ENCODE peak calls at places on chromosome 17, in four cellular contexts. M, Y, C and Z are unnamed samples.

GRCh38 chr17:20203021-20203420 is 193.9 kb downstream of the SPECC1 start:
- DNase-seq in M (no peak), Y (no peak), C (no peak), Z (no peak)

GRCh38 chr17:80481284-80482057 is 5.1 kb upstream of the NPTX1 start:
- DNase-seq in M (no peak), Y (no peak), C (no peak), Z (no peak)

GRCh38 chr17:82298538-82299421 is 18.6 kb downstream of the CD7 start:
- DNase-seq in M (no peak), Y (no peak), C (no peak), Z (no peak)

GRCh38 chr17:11885051-11885450 is 112.2 kb downstream of the ZNF18 start:
- DNase-seq in M (no peak), Y (no peak), C (no peak), Z (no peak)

GRCh38 chr17:73820686-73821448 is 176.6 kb upstream of the SDK2 start:
- DNase-seq in M (no peak), Y (no peak), C (no peak), Z (no peak)

GRCh38 chr17:43591750-43592562 is 45.8 kb upstream of the ETV4 start:
- DNase-seq in M (no peak), Y (peak), C (no peak), Z (peak)

GRCh38 chr17:42347198-42347597 is 41.0 kb downstream of the STAT3 start:
- DNase-seq in M (no peak), Y (peak), C (peak), Z (no peak)

GRCh38 chr17:3528604-3529511 is 28.8 kb downstream of the TRPV3 start:
- DNase-seq in M (no peak), Y (no peak), C (no peak), Z (no peak)

GRCh38 chr17:9465216-9465921 is 110.3 kb downstream of the STX8 start:
- DNase-seq in M (no peak), Y (peak), C (no peak), Z (no peak)
- TF ChIP-seq CTCF in M (no peak), Y (no peak), C (no peak), Z (no peak)

GRCh38 chr17:17108681-17109049 is 66.4 kb downstream of the MPRIP start:
- DNase-seq in M (no peak), Y (no peak), C (peak), Z (no peak)

GRCh38 chr17:17107891-17108680 is 65.8 kb downstream of the MPRIP start:
- DNase-seq in M (no peak), Y (peak), C (no peak), Z (no peak)

GRCh38 chr17:17110520-17110919 is 68.3 kb downstream of the MPRIP start:
- DNase-seq in M (no peak), Y (no peak), C (no peak), Z (no peak)

GRCh38 chr17:17109896-17110295 is 67.6 kb downstream of the MPRIP start:
- DNase-seq in M (no peak), Y (peak), C (no peak), Z (no peak)

GRCh38 chr17:17109231-17109630 is 67.0 kb downstream of the MPRIP start:
- DNase-seq in M (no peak), Y (peak), C (no peak), Z (no peak)
- TF ChIP-seq CTCF in M (no peak), Y (peak), C (no peak), Z (no peak)

GRCh38 chr17:13311301-13311700 is 290.4 kb downstream of the HS3ST3A1 start:
- DNase-seq in M (no peak), Y (peak), C (no peak), Z (no peak)

GRCh38 chr17:13302983-13303382 is 285.2 kb upstream of the ELAC2 start:
- DNase-seq in M (no peak), Y (no peak), C (no peak), Z (no peak)

GRCh38 chr17:13310858-13311257 is 290.9 kb downstream of the HS3ST3A1 start:
- DNase-seq in M (no peak), Y (no peak), C (no peak), Z (no peak)

DNA sequence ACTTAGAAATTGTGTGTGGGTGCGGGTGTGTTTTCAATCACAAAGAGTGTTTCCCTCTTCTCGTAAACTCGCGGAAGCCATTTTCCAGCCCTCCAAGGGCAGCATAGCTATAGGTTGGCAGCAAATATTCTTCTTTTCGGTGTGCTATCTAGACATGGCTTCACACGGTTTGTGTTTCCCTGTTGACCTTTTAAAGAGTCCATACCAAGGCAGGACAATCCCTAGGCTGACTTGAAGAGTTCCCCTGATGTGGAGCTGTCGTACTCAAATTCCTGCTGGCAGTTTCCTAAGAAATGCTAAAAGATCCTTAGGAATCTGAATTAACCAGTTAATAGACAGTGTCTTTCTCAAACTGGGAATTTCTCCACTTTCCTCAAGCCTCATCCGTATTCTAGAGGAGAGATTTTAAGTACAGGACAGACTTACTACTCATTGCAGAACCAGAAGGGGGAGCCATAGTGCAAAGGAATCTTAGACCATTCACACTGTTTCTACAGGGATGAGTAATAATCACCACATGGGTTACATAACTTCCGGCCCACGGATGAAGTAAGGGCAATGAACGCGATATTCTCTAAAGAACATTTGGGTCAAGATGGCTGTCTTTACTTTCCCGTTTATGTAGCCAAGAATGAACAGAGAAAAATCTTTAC is 288.6 kb upstream of the ELAC2 start:
- DNase-seq in M (peak), Y (peak), C (peak), Z (no peak)
- TF ChIP-seq CTCF in M (peak), Y (peak), C (no peak), Z (peak)

DNA sequence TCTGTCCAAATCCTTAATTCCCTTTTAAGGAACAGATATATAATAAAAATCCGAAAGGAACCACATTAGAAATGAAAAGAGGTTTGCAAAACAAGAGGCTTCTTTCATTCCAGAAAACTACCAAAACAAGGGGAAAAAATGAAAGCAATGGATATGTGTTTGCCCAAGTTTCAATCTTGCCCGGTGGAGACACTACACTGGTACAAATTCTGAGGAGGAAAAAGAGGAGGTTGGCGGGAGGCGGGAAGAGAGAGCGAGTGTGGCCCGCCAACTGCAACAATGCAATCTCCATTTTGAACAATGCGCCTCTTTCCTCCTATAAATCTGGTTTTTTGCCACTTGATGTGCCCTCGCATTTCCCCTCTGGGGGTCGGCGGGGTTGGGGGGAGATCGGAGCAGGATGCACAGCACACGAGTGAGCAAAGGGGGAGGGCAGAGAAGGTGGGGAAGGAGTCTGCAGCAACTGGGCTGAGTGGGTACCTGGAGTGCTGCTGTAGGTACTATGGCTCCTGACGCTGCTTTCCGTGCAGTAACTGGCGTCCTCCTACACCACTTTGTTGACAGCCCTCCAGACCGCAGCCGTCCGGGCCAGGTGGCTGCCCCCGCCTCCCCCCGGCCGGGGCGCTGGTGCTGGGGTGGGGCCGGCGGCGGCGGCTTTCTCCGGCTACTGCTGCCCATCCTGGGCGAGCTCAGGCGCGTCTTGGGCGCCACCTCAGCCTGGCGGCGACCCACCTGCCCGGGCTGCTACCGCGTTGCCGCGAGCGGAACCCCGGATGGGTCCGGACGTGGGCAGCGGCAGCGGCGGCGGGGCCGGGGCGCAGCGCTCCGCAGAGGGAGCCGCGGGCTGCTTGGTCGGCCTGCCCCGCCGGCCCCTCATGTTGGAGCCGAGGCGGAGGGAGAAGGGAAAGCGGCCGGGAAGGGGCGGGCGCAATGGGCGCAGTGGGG is 93.8 kb upstream of the PLEKHM1 start:
- DNase-seq in M (peak), Y (peak), C (peak), Z (peak)
- TF ChIP-seq CTCF in M (peak), Y (no peak), C (no peak), Z (no peak)

GRCh38 chr17:40796846-40797245 is 2.9 kb downstream of the KRT28 start:
- DNase-seq in M (no peak), Y (no peak), C (no peak), Z (no peak)

GRCh38 chr17:40799859-40800258 is at the start of gene KRT28:
- DNase-seq in M (no peak), Y (no peak), C (no peak), Z (no peak)

GRCh38 chr17:40803617-40804082 is 3.9 kb upstream of the KRT28 start:
- DNase-seq in M (peak), Y (peak), C (peak), Z (peak)

GRCh38 chr17:40800381-40800780 is 622 bp upstream of the KRT28 start:
- DNase-seq in M (no peak), Y (no peak), C (no peak), Z (no peak)

GRCh38 chr17:40801157-40801556 is 1.4 kb upstream of the KRT28 start:
- DNase-seq in M (no peak), Y (no peak), C (no peak), Z (no peak)
- TF ChIP-seq CTCF in M (no peak), Y (no peak), C (no peak), Z (no peak)

DNA sequence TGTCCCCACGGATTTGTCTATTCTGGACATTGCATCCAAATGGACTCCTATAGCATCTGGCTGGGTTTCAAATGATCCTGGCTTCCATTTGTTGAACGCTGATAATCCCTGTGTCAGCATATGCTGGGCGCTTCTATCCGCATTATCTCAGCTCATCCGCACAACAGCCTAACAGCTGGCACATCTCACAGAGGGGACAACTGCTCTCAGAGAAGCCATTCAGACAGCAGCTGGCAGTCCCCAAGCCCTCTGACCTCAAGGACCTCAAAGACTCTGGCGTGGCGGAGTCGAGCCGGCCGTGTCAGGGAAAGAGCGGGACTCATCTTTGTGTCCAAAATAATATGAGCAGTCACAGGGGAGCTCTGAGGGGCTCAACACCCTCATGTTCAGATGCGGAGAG is 82.3 kb downstream of the NT5M start:
- DNase-seq in M (no peak), Y (no peak), C (no peak), Z (no peak)
- TF ChIP-seq CTCF in M (no peak), Y (no peak), C (no peak), Z (no peak)